ENCODE peak calls at places on chromosomes 7 and 10, in five cellular contexts. D, M, H, N and C are unnamed samples.

GRCh38 chr10:7170626-7171322 is 240.1 kb downstream of the SFMBT2 start:
- DNase-seq in N (peak), D (no peak), H (peak), M (no peak), C (no peak)

GRCh38 chr10:13590886-13591285 is 4.1 kb downstream of the PRPF18 start:
- DNase-seq in N (no peak), M (no peak), H (no peak), D (no peak), C (no peak)

GRCh38 chr7:2522780-2523433 is 3.3 kb downstream of the LFNG start:
- DNase-seq in D (peak), H (no peak), N (peak), M (no peak), C (no peak)

GRCh38 chr7:17301491-17302101 is 3.1 kb downstream of the AHR start:
- DNase-seq in M (no peak), N (peak), H (no peak), D (peak), C (peak)

GRCh38 chr10:73818402-73818801 is 7.0 kb upstream of the NDST2 start:
- DNase-seq in N (no peak), H (no peak), M (no peak), D (no peak), C (no peak)

GRCh38 chr7:117014673-117015133 is 61.4 kb downstream of the ST7 start:
- DNase-seq in N (peak), D (peak), M (no peak), H (peak), C (no peak)

GRCh38 chr10:72802291-72803118 is 91.0 kb upstream of the OIT3 start:
- DNase-seq in D (peak), M (no peak), N (no peak), H (no peak), C (no peak)

GRCh38 chr10:132931258-132931657 is 11.1 kb downstream of the CFAP46 start:
- DNase-seq in M (no peak), H (no peak), N (no peak), D (no peak), C (no peak)

GRCh38 chr10:34918060-34918840 is 103.2 kb upstream of the PARD3 start:
- DNase-seq in N (no peak), H (no peak), M (no peak), D (no peak), C (no peak)

GRCh38 chr10:106615081-106615480 is 549.4 kb downstream of the SORCS1 start:
- DNase-seq in M (no peak), H (no peak), N (no peak), D (peak), C (no peak)

GRCh38 chr7:101817031-101817929 is at the start of gene CUX1:
- DNase-seq in H (peak), D (peak), M (peak), N (peak), C (peak)

GRCh38 chr10:33478675-33479125 is 144.2 kb upstream of the NRP1 start:
- DNase-seq in M (no peak), N (no peak), H (no peak), D (no peak), C (no peak)

GRCh38 chr7:111829221-111829620 is 266.9 kb upstream of the IMMP2L start:
- DNase-seq in M (no peak), D (no peak), H (no peak), N (no peak), C (no peak)

GRCh38 chr10:42556931-42557330 is 81.4 kb downstream of the ZNF33B start:
- DNase-seq in N (no peak), M (no peak), H (no peak), D (no peak), C (no peak)

GRCh38 chr10:116097239-116097751 is 175.7 kb downstream of the GFRA1 start:
- DNase-seq in H (no peak), M (no peak), N (no peak), D (no peak), C (no peak)

GRCh38 chr10:70729763-70730357 is 55.3 kb downstream of the TBATA start:
- DNase-seq in N (no peak), M (no peak), D (no peak), H (no peak), C (no peak)

GRCh38 chr10:91887075-91887899 is 22.0 kb downstream of the FGFBP3 start:
- DNase-seq in M (peak), N (no peak), H (no peak), D (peak), C (no peak)

GRCh38 chr10:49119746-49120145 is 4.4 kb upstream of the VSTM4 start:
- DNase-seq in M (no peak), D (peak), N (no peak), H (no peak), C (no peak)

GRCh38 chr7:28115261-28115660 is 65.3 kb downstream of the JAZF1 start:
- DNase-seq in H (no peak), D (no peak), M (no peak), N (no peak), C (no peak)

GRCh38 chr10:132595021-132595420 is 57.4 kb downstream of the INPP5A start:
- DNase-seq in N (no peak), H (no peak), M (no peak), D (no peak), C (no peak)

GRCh38 chr7:155997431-155998327 is 185.4 kb upstream of the SHH start:
- DNase-seq in M (no peak), N (no peak), D (no peak), H (no peak), C (no peak)

GRCh38 chr10:75100764-75101291 is 10.6 kb upstream of the SAMD8 start:
- DNase-seq in D (no peak), N (no peak), H (no peak), M (no peak), C (no peak)

GRCh38 chr7:99947608-99948007 is 18.2 kb upstream of the GJC3 start:
- DNase-seq in M (no peak), H (no peak), N (no peak), D (no peak), C (no peak)

GRCh38 chr10:80413152-80413996 is 5.0 kb downstream of the PRXL2A start:
- DNase-seq in D (peak), M (no peak), N (peak), H (no peak), C (no peak)

GRCh38 chr10:117413928-117414618 is 38.8 kb upstream of the PDZD8 start:
- DNase-seq in M (no peak), D (peak), N (no peak), H (no peak), C (no peak)

GRCh38 chr7:22427122-22427503 is 70.2 kb upstream of the RAPGEF5 start:
- DNase-seq in N (no peak), D (no peak), M (no peak), H (no peak), C (no peak)

GRCh38 chr7:143216151-143216550 is 5.7 kb upstream of the TAS2R40 start:
- DNase-seq in N (no peak), H (no peak), M (no peak), D (peak), C (no peak)

GRCh38 chr10:61974611-61975010 is 73.1 kb downstream of the ARID5B start:
- DNase-seq in D (peak), N (no peak), M (no peak), H (peak), C (no peak)

GRCh38 chr10:79434816-79435215 is 10.6 kb downstream of the ZCCHC24 start:
- DNase-seq in H (no peak), D (peak), M (no peak), N (no peak), C (no peak)

GRCh38 chr7:42432644-42433043 is 195.6 kb upstream of the GLI3 start:
- DNase-seq in N (peak), H (no peak), M (no peak), D (no peak), C (no peak)

GRCh38 chr10:101001225-101002035 is 1.8 kb downstream of the LZTS2 start:
- DNase-seq in H (peak), D (peak), M (no peak), N (peak), C (no peak)

GRCh38 chr10:4763960-4764428 is 62.0 kb upstream of the AKR1E2 start:
- DNase-seq in N (no peak), D (peak), H (no peak), M (no peak), C (no peak)

GRCh38 chr10:30186371-30186875 is 127.0 kb upstream of the JCAD start:
- DNase-seq in H (no peak), M (no peak), N (no peak), D (peak), C (no peak)

GRCh38 chr10:132939957-132940790 is 2.2 kb downstream of the CFAP46 start:
- DNase-seq in H (no peak), M (peak), D (peak), N (no peak), C (no peak)

GRCh38 chr10:133058267-133059092 is 29.2 kb upstream of the ADGRA1 start:
- DNase-seq in D (no peak), H (no peak), N (no peak), M (no peak), C (peak)

GRCh38 chr10:15815242-15815885 is 44.9 kb downstream of the MINDY3 start:
- DNase-seq in N (no peak), M (no peak), H (no peak), D (no peak), C (no peak)

DNA sequence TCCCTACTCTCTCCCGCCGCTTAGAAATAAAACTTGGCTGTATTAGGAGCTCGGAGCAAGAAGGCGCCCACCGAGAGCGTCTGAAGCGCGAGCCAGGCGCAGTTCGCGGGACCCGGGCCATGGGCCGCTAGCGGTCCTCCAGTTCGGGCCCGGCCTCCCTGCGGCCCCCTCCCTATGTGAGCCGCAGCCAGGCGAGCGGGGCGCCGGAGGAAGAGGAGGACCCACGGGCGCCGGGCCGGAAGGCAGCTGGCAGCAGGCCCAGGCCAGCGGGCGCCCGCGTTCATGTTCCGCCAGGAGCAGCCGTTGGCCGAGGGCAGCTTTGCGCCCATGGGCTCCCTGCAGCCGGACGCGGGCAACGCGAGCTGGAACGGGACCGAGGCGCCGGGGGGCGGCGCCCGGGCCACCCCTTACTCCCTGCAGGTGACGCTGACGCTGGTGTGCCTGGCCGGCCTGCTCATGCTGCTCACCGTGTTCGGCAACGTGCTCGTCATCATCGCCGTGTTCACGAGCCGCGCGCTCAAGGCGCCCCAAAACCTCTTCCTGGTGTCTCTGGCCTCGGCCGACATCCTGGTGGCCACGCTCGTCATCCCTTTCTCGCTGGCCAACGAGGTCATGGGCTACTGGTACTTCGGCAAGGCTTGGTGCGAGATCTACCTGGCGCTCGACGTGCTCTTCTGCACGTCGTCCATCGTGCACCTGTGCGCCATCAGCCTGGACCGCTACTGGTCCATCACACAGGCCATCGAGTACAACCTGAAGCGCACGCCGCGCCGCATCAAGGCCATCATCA is 1.1 kb downstream of the ADRA2A start:
- DNase-seq in H (peak), D (no peak), M (peak), N (no peak), C (no peak)
- H3K4me3 ChIP-seq in H (peak), D (no peak), M (no peak), N (peak), C (no peak)

GRCh38 chr7:12690041-12690878 is 2.8 kb downstream of the ARL4A start:
- DNase-seq in H (no peak), M (no peak), D (no peak), N (no peak), C (no peak)
- H3K4me3 ChIP-seq in H (peak), M (no peak), D (peak), N (peak), C (no peak)

GRCh38 chr7:140542226-140542625 is 62.9 kb upstream of the MKRN1 start:
- DNase-seq in H (peak), M (no peak), N (no peak), D (peak), C (no peak)
- H3K4me3 ChIP-seq in H (no peak), M (no peak), N (no peak), D (no peak), C (no peak)

DNA sequence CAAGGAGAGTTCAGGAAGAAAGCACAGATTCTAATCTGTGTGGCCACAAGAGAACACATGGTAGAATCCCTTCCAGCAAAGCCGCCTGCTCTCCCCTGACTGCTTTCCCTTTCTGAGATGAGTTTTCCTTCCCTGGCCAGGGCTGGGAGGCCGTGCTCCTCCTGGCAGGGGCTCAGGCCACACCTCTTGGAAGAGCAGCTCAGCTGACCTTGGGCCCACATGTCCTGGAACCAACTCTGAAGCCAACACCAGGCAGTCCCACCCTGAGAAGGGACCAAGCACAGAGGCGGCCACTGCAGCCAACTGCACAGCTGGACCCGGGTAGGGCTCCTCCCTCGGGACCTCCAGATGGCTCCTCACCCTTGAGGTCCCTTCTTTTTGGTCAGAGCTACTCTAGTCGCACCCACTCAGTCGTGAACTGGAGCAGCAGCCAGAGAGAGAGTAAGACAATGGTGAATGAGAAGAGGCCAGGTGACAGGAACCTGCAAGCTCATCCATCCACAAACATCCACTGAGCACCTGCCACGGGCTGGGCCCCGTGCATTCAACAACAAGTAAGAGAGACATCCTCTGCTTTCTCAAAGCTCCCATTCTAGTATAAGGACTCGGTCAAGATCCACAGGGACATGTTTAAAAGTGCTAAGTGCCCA is 40.3 kb downstream of the FAM53B start:
- DNase-seq in N (no peak), H (peak), M (no peak), D (no peak), C (no peak)
- H3K4me3 ChIP-seq in N (no peak), H (peak), M (no peak), D (no peak), C (no peak)

GRCh38 chr10:88385601-88386203 is 197.4 kb downstream of the RNLS start:
- DNase-seq in H (peak), M (peak), D (peak), N (peak), C (peak)

GRCh38 chr10:88382699-88383098 is 200.4 kb downstream of the RNLS start:
- DNase-seq in D (no peak), M (no peak), H (no peak), N (no peak), C (no peak)

GRCh38 chr10:88389456-88389855 is 193.7 kb downstream of the RNLS start:
- DNase-seq in N (peak), M (peak), H (no peak), D (peak), C (peak)

GRCh38 chr10:88386878-88387773 is 196.0 kb downstream of the RNLS start:
- DNase-seq in N (no peak), D (peak), M (peak), H (no peak), C (peak)

DNA sequence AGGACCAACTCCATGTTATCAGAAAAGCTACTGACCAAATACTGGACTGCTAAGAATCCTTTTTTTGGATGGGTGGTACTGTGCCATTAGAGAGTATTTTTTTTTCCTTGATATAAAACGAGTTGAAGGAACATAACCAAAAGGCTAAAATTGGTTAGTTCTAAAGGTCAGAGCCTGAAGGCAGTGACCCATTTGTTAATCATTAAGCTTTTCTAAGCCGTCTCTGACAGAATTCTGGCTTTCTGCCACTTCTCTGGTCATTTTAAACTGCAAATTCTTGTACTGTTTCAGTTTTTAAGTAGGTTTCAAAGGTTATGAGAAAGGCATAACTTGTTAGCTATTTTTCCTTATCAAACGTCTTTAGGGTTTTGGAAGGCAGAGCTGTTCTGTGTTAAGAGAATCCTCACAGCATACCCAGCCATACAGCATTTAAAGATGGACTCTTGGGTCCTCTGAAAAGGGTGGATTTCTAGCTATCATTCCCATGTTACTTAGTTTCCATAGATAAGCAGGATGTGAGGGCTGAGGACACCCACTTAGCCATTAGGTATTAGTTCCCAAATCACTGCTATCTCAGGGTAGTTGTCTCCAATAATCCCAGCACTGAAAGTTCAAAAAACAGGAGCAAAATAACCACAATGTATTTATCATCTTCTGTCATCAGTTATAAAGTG is 196.8 kb downstream of the RNLS start:
- DNase-seq in D (no peak), H (no peak), N (no peak), M (no peak), C (no peak)
- H3K4me3 ChIP-seq in D (no peak), H (no peak), N (no peak), M (peak), C (peak)

GRCh38 chr7:150976529-150977381 is 1.4 kb downstream of the KCNH2 start:
- DNase-seq in N (no peak), D (no peak), H (peak), M (no peak), C (no peak)
- H3K4me3 ChIP-seq in N (peak), D (no peak), H (peak), M (no peak), C (peak)

DNA sequence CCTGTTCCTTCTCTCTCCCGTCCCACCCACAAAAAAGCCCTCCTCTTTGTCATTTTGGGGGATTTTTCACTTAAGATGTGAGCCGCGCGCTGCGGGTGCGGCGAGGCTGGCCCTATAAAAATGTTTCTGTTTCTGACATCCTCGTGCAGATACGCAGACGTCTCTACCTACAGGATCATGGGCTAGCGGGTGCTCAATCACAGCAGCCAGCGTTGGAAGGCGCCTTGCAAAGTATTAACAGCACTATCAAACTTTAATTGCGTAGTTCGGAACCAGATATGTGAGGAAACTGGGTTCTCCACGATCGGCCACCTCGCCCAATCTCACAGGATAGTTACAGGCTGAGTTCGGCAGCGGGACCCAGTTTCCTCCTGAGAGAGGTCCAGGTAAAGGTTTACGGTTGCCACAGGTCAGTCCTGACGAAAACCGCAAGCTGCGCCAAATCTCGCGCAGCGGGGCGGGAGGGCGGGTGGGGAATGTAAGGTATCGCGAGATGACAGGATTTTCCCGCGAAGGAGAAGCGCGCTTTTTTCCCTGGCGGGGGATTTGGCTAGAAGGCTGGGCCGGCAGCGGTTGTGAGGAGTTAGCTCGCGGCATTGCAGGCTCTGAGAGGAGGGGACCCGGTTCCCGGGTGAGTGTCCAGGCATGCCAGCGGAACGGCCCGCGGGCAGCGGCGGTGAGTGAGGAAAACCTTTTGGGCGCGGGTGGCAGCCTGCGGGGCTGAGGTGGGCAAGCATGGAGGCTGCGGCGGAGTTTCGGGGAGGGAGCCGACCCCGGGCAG is at the start of gene HELLS:
- DNase-seq in M (peak), D (peak), N (peak), H (peak), C (peak)
- H3K4me3 ChIP-seq in M (peak), D (peak), N (peak), H (peak), C (peak)

GRCh38 chr10:129949411-129950335 is 14.4 kb downstream of the EBF3 start:
- DNase-seq in N (no peak), M (no peak), D (no peak), H (peak), C (no peak)
- H3K4me3 ChIP-seq in N (no peak), M (no peak), D (no peak), H (no peak), C (no peak)